ENCODE peak calls at places on chromosomes 11 and 22, in seven cellular contexts. One of them, this sample, is unnamed.

GRCh38 chr22:34761111-34761510 is 304.8 kb upstream of the ISX start:
- DNase-seq in cardiac muscle cell: no peak
- DNase-seq in colonic mucosa: no peak
- DNase-seq in AG04450: no peak
- DNase-seq in MCF 10A: peak; percentile 0
- DNase-seq in progenitor cell of endocrine pancreas: no peak
- DNase-seq in BE2C: no peak
- DNase-seq in this sample: no peak

GRCh38 chr22:23060612-23061400 is 9.5 kb upstream of the GNAZ start:
- DNase-seq in cardiac muscle cell: no peak
- DNase-seq in progenitor cell of endocrine pancreas: no peak
- DNase-seq in colonic mucosa: peak; percentile 14
- DNase-seq in AG04450: no peak
- DNase-seq in MCF 10A: no peak
- DNase-seq in BE2C: peak; percentile 3
- DNase-seq in this sample: no peak

GRCh38 chr11:45045692-45046471 is 95.2 kb upstream of the TP53I11 start:
- DNase-seq in BE2C: no peak
- DNase-seq in cardiac muscle cell: peak; percentile 79
- DNase-seq in progenitor cell of endocrine pancreas: no peak
- DNase-seq in MCF 10A: peak; percentile 78
- DNase-seq in colonic mucosa: no peak
- DNase-seq in AG04450: no peak
- DNase-seq in this sample: no peak

GRCh38 chr11:121521145-121522042 is 68.6 kb upstream of the SORL1-AS1 start:
- DNase-seq in progenitor cell of endocrine pancreas: no peak
- DNase-seq in cardiac muscle cell: no peak
- DNase-seq in AG04450: no peak
- DNase-seq in MCF 10A: peak; percentile 29
- DNase-seq in colonic mucosa: no peak
- DNase-seq in BE2C: no peak
- DNase-seq in this sample: no peak

GRCh38 chr22:17851754-17852153 is 77.5 kb upstream of the BID start:
- DNase-seq in AG04450: no peak
- DNase-seq in BE2C: no peak
- DNase-seq in MCF 10A: no peak
- DNase-seq in cardiac muscle cell: no peak
- DNase-seq in colonic mucosa: no peak
- DNase-seq in progenitor cell of endocrine pancreas: no peak
- DNase-seq in this sample: no peak

GRCh38 chr22:46023558-46023981 is 46.6 kb upstream of the WNT7B start:
- DNase-seq in cardiac muscle cell: peak; percentile 58
- DNase-seq in BE2C: no peak
- DNase-seq in AG04450: peak; percentile 43
- DNase-seq in colonic mucosa: no peak
- DNase-seq in MCF 10A: peak; percentile 25
- DNase-seq in progenitor cell of endocrine pancreas: no peak
- DNase-seq in this sample: no peak

GRCh38 chr11:65432686-65433582 is 10.3 kb downstream of the NEAT1 start:
- DNase-seq in cardiac muscle cell: peak; percentile 64
- DNase-seq in progenitor cell of endocrine pancreas: no peak
- DNase-seq in BE2C: no peak
- DNase-seq in AG04450: no peak
- DNase-seq in colonic mucosa: no peak
- DNase-seq in MCF 10A: peak; percentile 57
- DNase-seq in this sample: no peak

GRCh38 chr11:7672960-7673723 is at the start of gene CYB5R2:
- DNase-seq in cardiac muscle cell: peak; percentile 80
- DNase-seq in colonic mucosa: peak; percentile 85
- DNase-seq in AG04450: no peak
- DNase-seq in MCF 10A: no peak
- DNase-seq in progenitor cell of endocrine pancreas: peak; percentile 37
- DNase-seq in BE2C: peak; percentile 19
- DNase-seq in this sample: peak; percentile 80

GRCh38 chr11:16393335-16393734 is 37.0 kb upstream of the SOX6 start:
- DNase-seq in colonic mucosa: no peak
- DNase-seq in cardiac muscle cell: no peak
- DNase-seq in progenitor cell of endocrine pancreas: no peak
- DNase-seq in AG04450: no peak
- DNase-seq in MCF 10A: no peak
- DNase-seq in BE2C: no peak
- DNase-seq in this sample: no peak

GRCh38 chr22:22942511-22943329 is 55.1 kb downstream of the IGLL5 start:
- DNase-seq in colonic mucosa: peak; percentile 73
- DNase-seq in BE2C: peak; percentile 81
- DNase-seq in progenitor cell of endocrine pancreas: peak; percentile 63
- DNase-seq in AG04450: no peak
- DNase-seq in cardiac muscle cell: peak; percentile 70
- DNase-seq in MCF 10A: peak; percentile 64
- DNase-seq in this sample: peak; percentile 88

GRCh38 chr22:36727110-36727509 is 23.6 kb upstream of the CACNG2 start:
- DNase-seq in colonic mucosa: no peak
- DNase-seq in cardiac muscle cell: no peak
- DNase-seq in BE2C: no peak
- DNase-seq in AG04450: no peak
- DNase-seq in progenitor cell of endocrine pancreas: no peak
- DNase-seq in MCF 10A: no peak
- DNase-seq in this sample: no peak

GRCh38 chr22:36921309-36922096 is 8.1 kb downstream of the CSF2RB start:
- DNase-seq in AG04450: no peak
- DNase-seq in progenitor cell of endocrine pancreas: no peak
- DNase-seq in colonic mucosa: no peak
- DNase-seq in BE2C: no peak
- DNase-seq in cardiac muscle cell: no peak
- DNase-seq in MCF 10A: no peak
- DNase-seq in this sample: no peak

GRCh38 chr11:10673476-10674062 is 20.0 kb downstream of the IRAG1 start:
- DNase-seq in progenitor cell of endocrine pancreas: no peak
- DNase-seq in MCF 10A: no peak
- DNase-seq in colonic mucosa: no peak
- DNase-seq in cardiac muscle cell: no peak
- DNase-seq in BE2C: no peak
- DNase-seq in AG04450: no peak
- DNase-seq in this sample: no peak

GRCh38 chr11:93236741-93237675 is 39.2 kb upstream of the SLC36A4 start:
- DNase-seq in cardiac muscle cell: peak; percentile 58
- DNase-seq in MCF 10A: peak; percentile 63
- DNase-seq in colonic mucosa: peak; percentile 49
- DNase-seq in progenitor cell of endocrine pancreas: no peak
- DNase-seq in BE2C: peak; percentile 61
- DNase-seq in AG04450: no peak
- DNase-seq in this sample: peak; percentile 35

GRCh38 chr11:55854704-55855103 is 16.2 kb downstream of the OR5D16 start:
- DNase-seq in MCF 10A: no peak
- DNase-seq in progenitor cell of endocrine pancreas: no peak
- DNase-seq in AG04450: no peak
- DNase-seq in colonic mucosa: no peak
- DNase-seq in cardiac muscle cell: no peak
- DNase-seq in BE2C: no peak
- DNase-seq in this sample: no peak

GRCh38 chr11:9535189-9535781 is 38.2 kb upstream of the WEE1 start:
- DNase-seq in progenitor cell of endocrine pancreas: peak; percentile 25
- DNase-seq in colonic mucosa: peak; percentile 84
- DNase-seq in cardiac muscle cell: peak; percentile 87
- DNase-seq in BE2C: peak; percentile 59
- DNase-seq in MCF 10A: peak; percentile 94
- DNase-seq in AG04450: no peak
- DNase-seq in this sample: peak; percentile 75
- TF ChIP-seq CTCF in progenitor cell of endocrine pancreas: peak; percentile 72
- TF ChIP-seq CTCF in colonic mucosa: peak; percentile 80
- TF ChIP-seq CTCF in cardiac muscle cell: peak; percentile 82
- TF ChIP-seq CTCF in BE2C: peak; percentile 69
- TF ChIP-seq CTCF in MCF 10A: peak; percentile 91
- TF ChIP-seq CTCF in AG04450: peak; percentile 74
- TF ChIP-seq CTCF in this sample: peak; percentile 72

GRCh38 chr11:259374-259773 is 18.8 kb upstream of the NLRP6 start:
- DNase-seq in progenitor cell of endocrine pancreas: no peak
- DNase-seq in cardiac muscle cell: no peak
- DNase-seq in MCF 10A: no peak
- DNase-seq in colonic mucosa: no peak
- DNase-seq in BE2C: no peak
- DNase-seq in AG04450: no peak
- DNase-seq in this sample: no peak

GRCh38 chr11:256952-257737 is 20.4 kb downstream of the PSMD13 start:
- DNase-seq in BE2C: no peak
- DNase-seq in cardiac muscle cell: no peak
- DNase-seq in AG04450: no peak
- DNase-seq in MCF 10A: no peak
- DNase-seq in progenitor cell of endocrine pancreas: no peak
- DNase-seq in colonic mucosa: no peak
- DNase-seq in this sample: no peak

GRCh38 chr11:257766-258493 is 20.3 kb upstream of the NLRP6 start:
- DNase-seq in MCF 10A: no peak
- DNase-seq in colonic mucosa: no peak
- DNase-seq in cardiac muscle cell: no peak
- DNase-seq in AG04450: no peak
- DNase-seq in progenitor cell of endocrine pancreas: no peak
- DNase-seq in BE2C: no peak
- DNase-seq in this sample: no peak

GRCh38 chr11:266676-267439 is 11.3 kb upstream of the NLRP6 start:
- DNase-seq in colonic mucosa: no peak
- DNase-seq in progenitor cell of endocrine pancreas: no peak
- DNase-seq in BE2C: no peak
- DNase-seq in AG04450: no peak
- DNase-seq in MCF 10A: peak; percentile 43
- DNase-seq in cardiac muscle cell: no peak
- DNase-seq in this sample: no peak

GRCh38 chr11:261624-262023 is 16.6 kb upstream of the NLRP6 start:
- DNase-seq in AG04450: no peak
- DNase-seq in cardiac muscle cell: no peak
- DNase-seq in colonic mucosa: no peak
- DNase-seq in progenitor cell of endocrine pancreas: no peak
- DNase-seq in MCF 10A: no peak
- DNase-seq in BE2C: no peak
- DNase-seq in this sample: no peak
- TF ChIP-seq CTCF in AG04450: no peak
- TF ChIP-seq CTCF in cardiac muscle cell: no peak
- TF ChIP-seq CTCF in colonic mucosa: no peak
- TF ChIP-seq CTCF in progenitor cell of endocrine pancreas: no peak
- TF ChIP-seq CTCF in MCF 10A: no peak
- TF ChIP-seq CTCF in BE2C: no peak
- TF ChIP-seq CTCF in this sample: no peak

GRCh38 chr11:125264091-125265022 is 99.8 kb downstream of the PKNOX2 start:
- DNase-seq in BE2C: no peak
- DNase-seq in cardiac muscle cell: no peak
- DNase-seq in AG04450: no peak
- DNase-seq in colonic mucosa: no peak
- DNase-seq in progenitor cell of endocrine pancreas: no peak
- DNase-seq in MCF 10A: no peak
- DNase-seq in this sample: no peak

GRCh38 chr11:125262194-125262824 is 97.8 kb downstream of the PKNOX2 start:
- DNase-seq in progenitor cell of endocrine pancreas: peak; percentile 18
- DNase-seq in BE2C: no peak
- DNase-seq in AG04450: no peak
- DNase-seq in MCF 10A: no peak
- DNase-seq in cardiac muscle cell: peak; percentile 16
- DNase-seq in colonic mucosa: no peak
- DNase-seq in this sample: no peak

GRCh38 chr11:125261471-125262087 is 97.0 kb downstream of the PKNOX2 start:
- DNase-seq in MCF 10A: no peak
- DNase-seq in cardiac muscle cell: no peak
- DNase-seq in BE2C: no peak
- DNase-seq in AG04450: no peak
- DNase-seq in progenitor cell of endocrine pancreas: no peak
- DNase-seq in colonic mucosa: no peak
- DNase-seq in this sample: no peak

GRCh38 chr11:125263268-125263790 is 98.8 kb downstream of the PKNOX2 start:
- DNase-seq in AG04450: peak; percentile 100
- DNase-seq in MCF 10A: no peak
- DNase-seq in BE2C: no peak
- DNase-seq in cardiac muscle cell: peak; percentile 99
- DNase-seq in colonic mucosa: peak; percentile 36
- DNase-seq in progenitor cell of endocrine pancreas: peak; percentile 48
- DNase-seq in this sample: peak; percentile 82

GRCh38 chr11:125262825-125263218 is 98.3 kb downstream of the PKNOX2 start:
- DNase-seq in BE2C: no peak
- DNase-seq in colonic mucosa: no peak
- DNase-seq in progenitor cell of endocrine pancreas: no peak
- DNase-seq in MCF 10A: no peak
- DNase-seq in AG04450: no peak
- DNase-seq in cardiac muscle cell: no peak
- DNase-seq in this sample: no peak
- TF ChIP-seq CTCF in BE2C: no peak
- TF ChIP-seq CTCF in colonic mucosa: no peak
- TF ChIP-seq CTCF in progenitor cell of endocrine pancreas: no peak
- TF ChIP-seq CTCF in MCF 10A: no peak
- TF ChIP-seq CTCF in AG04450: peak; percentile 2
- TF ChIP-seq CTCF in cardiac muscle cell: no peak
- TF ChIP-seq CTCF in this sample: no peak

GRCh38 chr22:42763965-42764480 is 43.4 kb upstream of the A4GALT start:
- DNase-seq in progenitor cell of endocrine pancreas: no peak
- DNase-seq in colonic mucosa: no peak
- DNase-seq in MCF 10A: no peak
- DNase-seq in BE2C: no peak
- DNase-seq in cardiac muscle cell: no peak
- DNase-seq in AG04450: no peak
- DNase-seq in this sample: no peak

GRCh38 chr22:42754658-42755057 is 34.0 kb upstream of the A4GALT start:
- DNase-seq in colonic mucosa: no peak
- DNase-seq in progenitor cell of endocrine pancreas: no peak
- DNase-seq in AG04450: no peak
- DNase-seq in cardiac muscle cell: peak; percentile 76
- DNase-seq in BE2C: no peak
- DNase-seq in MCF 10A: peak; percentile 85
- DNase-seq in this sample: no peak

GRCh38 chr22:42760806-42761565 is 40.3 kb upstream of the A4GALT start:
- DNase-seq in MCF 10A: no peak
- DNase-seq in BE2C: no peak
- DNase-seq in progenitor cell of endocrine pancreas: no peak
- DNase-seq in colonic mucosa: no peak
- DNase-seq in AG04450: no peak
- DNase-seq in cardiac muscle cell: no peak
- DNase-seq in this sample: no peak

GRCh38 chr22:42757475-42757874 is 36.8 kb upstream of the A4GALT start:
- DNase-seq in AG04450: no peak
- DNase-seq in progenitor cell of endocrine pancreas: no peak
- DNase-seq in cardiac muscle cell: no peak
- DNase-seq in BE2C: no peak
- DNase-seq in colonic mucosa: no peak
- DNase-seq in MCF 10A: no peak
- DNase-seq in this sample: no peak

DNA sequence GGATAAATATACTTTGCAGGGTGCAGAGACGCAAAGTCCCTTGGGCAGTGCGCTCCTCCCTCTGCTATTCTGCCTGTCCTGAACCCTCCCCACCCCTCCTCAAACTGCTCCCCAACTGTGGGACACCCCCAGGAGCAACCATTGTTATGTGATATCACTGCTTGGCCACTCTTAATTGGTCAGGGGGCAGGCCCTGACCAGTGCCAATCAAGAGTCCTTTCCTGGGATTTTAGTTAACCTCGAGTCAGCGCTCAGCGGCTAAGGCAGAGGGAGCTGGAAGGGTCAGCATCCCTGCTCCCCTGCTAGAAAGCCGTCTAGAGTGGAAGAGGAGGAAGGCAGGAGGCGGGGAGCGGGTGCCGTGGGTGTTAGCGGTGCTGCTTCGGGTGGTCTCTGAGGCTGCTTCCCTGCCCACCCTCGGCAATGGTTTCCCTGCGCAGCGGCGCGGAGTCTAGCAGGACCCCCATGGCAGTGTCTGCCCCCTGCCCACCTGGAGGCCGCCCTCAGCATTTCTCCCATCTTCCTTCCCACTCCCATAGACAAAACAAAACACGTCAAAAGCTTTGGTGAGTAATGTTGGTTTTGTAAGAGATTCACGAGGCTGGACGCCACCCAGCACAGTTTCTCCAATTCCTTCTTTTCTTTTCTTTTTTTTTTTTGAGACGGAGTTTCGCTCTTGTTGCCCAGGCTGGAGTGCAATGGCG is 38.4 kb upstream of the A4GALT start:
- DNase-seq in colonic mucosa: no peak
- DNase-seq in progenitor cell of endocrine pancreas: no peak
- DNase-seq in MCF 10A: peak; percentile 82
- DNase-seq in AG04450: no peak
- DNase-seq in cardiac muscle cell: peak; percentile 83
- DNase-seq in BE2C: no peak
- DNase-seq in this sample: no peak
- TF ChIP-seq CTCF in colonic mucosa: no peak
- TF ChIP-seq CTCF in progenitor cell of endocrine pancreas: no peak
- TF ChIP-seq CTCF in MCF 10A: no peak
- TF ChIP-seq CTCF in AG04450: no peak
- TF ChIP-seq CTCF in cardiac muscle cell: no peak
- TF ChIP-seq CTCF in BE2C: no peak
- TF ChIP-seq CTCF in this sample: no peak